ENCODE peak calls at places on chromosomes 16 and 17, in nine cellular contexts. Y is PC-9, F is heart left ventricle, R is bronchial epithelial cell, E is pancreas, T is fibroblast of lung, L is mesendoderm, G is brain microvascular endothelial cell, Q is uterus. C is an unnamed sample. For H3K27me3, the result is how much of the 10 kb centered on the place peaks cover.

GRCh38 chr17:48634446-48635208 is 8.5 kb upstream of the HOXB9 start:
- DNase-seq in G (no peak), F (no peak), R (no peak), L (no peak), T (no peak), Y (no peak), E (no peak), Q (no peak), C (peak)

GRCh38 chr17:13869301-13869700 is 200.0 kb upstream of the COX10 start:
- DNase-seq in R (no peak), E (no peak), L (no peak), Q (no peak), Y (no peak), F (no peak), G (peak), T (peak), C (no peak)

GRCh38 chr17:75920045-75920560 is 15.4 kb upstream of the MRPL38 start:
- DNase-seq in E (no peak), R (no peak), Q (no peak), F (no peak), Y (no peak), G (no peak), L (no peak), T (no peak), C (no peak)

GRCh38 chr17:77394540-77395295 is 253.9 kb downstream of the SEC14L1 start:
- DNase-seq in E (peak), Y (no peak), R (no peak), Q (no peak), G (no peak), F (peak), T (no peak), L (no peak), C (peak)

GRCh38 chr16:69566437-69567030 is 768 bp downstream of the NFAT5 start:
- DNase-seq in L (no peak), T (peak), E (peak), G (peak), F (peak), R (peak), Y (no peak), Q (peak), C (no peak)

GRCh38 chr17:46949291-46950174 is 26.6 kb downstream of the GOSR2 start:
- DNase-seq in Y (peak), G (no peak), E (no peak), R (peak), F (no peak), T (no peak), Q (no peak), L (no peak), C (no peak)

GRCh38 chr16:68951991-68952877 is 108.9 kb downstream of the TANGO6 start:
- DNase-seq in T (no peak), R (peak), F (no peak), E (no peak), G (no peak), Y (peak), L (peak), Q (no peak), C (no peak)

GRCh38 chr16:29898135-29898534 is 1.2 kb downstream of the SEZ6L2 start:
- DNase-seq in G (no peak), L (peak), R (no peak), E (no peak), F (no peak), Q (no peak), T (no peak), Y (no peak), C (no peak)

GRCh38 chr16:10868089-10868488 is 8.9 kb upstream of the CIITA start:
- DNase-seq in L (no peak), R (no peak), E (peak), G (no peak), Y (no peak), F (no peak), T (no peak), Q (no peak), C (no peak)

GRCh38 chr16:47132310-47132709 is 11.4 kb downstream of the NETO2 start:
- DNase-seq in T (peak), G (no peak), Q (no peak), L (no peak), R (no peak), F (no peak), Y (no peak), E (no peak), C (no peak)

GRCh38 chr17:60169921-60170817 is 20.4 kb downstream of the CA4 start:
- DNase-seq in T (peak), E (no peak), L (no peak), Y (no peak), F (peak), Q (no peak), G (no peak), R (peak), C (peak)

GRCh38 chr16:5541356-5541755 is 443.8 kb upstream of the EEF2KMT start:
- DNase-seq in L (peak), F (no peak), E (no peak), Y (no peak), G (no peak), R (no peak), T (no peak), Q (no peak), C (no peak)

GRCh38 chr17:65228734-65229390 is 91.7 kb downstream of the RGS9 start:
- DNase-seq in L (peak), R (peak), T (peak), Q (no peak), F (no peak), G (no peak), E (no peak), Y (peak), C (peak)

GRCh38 chr17:68398731-68399637 is 58.3 kb downstream of the WIPI1 start:
- DNase-seq in G (peak), Y (peak), R (peak), E (peak), F (peak), T (peak), L (peak), Q (peak), C (peak)

GRCh38 chr17:10243905-10244844 is 45.8 kb upstream of the GAS7 start:
- DNase-seq in Y (no peak), T (peak), L (no peak), R (peak), E (no peak), Q (peak), F (peak), G (no peak), C (no peak)

GRCh38 chr16:1900452-1900774 is 17.8 kb downstream of the HS3ST6 start:
- DNase-seq in E (no peak), L (no peak), R (no peak), T (no peak), Q (no peak), Y (peak), F (no peak), G (no peak), C (no peak)

GRCh38 chr16:54153240-54153934 is 133.2 kb downstream of the IRX3 start:
- DNase-seq in G (no peak), F (no peak), L (no peak), R (no peak), T (no peak), E (no peak), Y (no peak), Q (no peak), C (no peak)

GRCh38 chr17:15463363-15463762 is 4.1 kb downstream of the CDRT4 start:
- DNase-seq in F (peak), Y (no peak), E (no peak), T (peak), L (peak), Q (peak), R (peak), G (peak), C (no peak)

GRCh38 chr17:61251939-61252865 is 147.4 kb upstream of the TBX2 start:
- DNase-seq in G (peak), E (peak), F (peak), Q (peak), Y (no peak), L (no peak), R (no peak), T (peak), C (peak)

GRCh38 chr17:3222505-3222904 is 15.0 kb downstream of the OR1A1 start:
- DNase-seq in Q (no peak), T (no peak), G (no peak), L (no peak), F (no peak), E (no peak), Y (no peak), R (no peak), C (no peak)

GRCh38 chr17:65514541-65514940 is 46.9 kb downstream of the AXIN2 start:
- DNase-seq in F (no peak), L (no peak), G (no peak), T (peak), Y (no peak), R (peak), Q (no peak), E (no peak), C (no peak)

GRCh38 chr16:80913397-80913796 is 93.3 kb downstream of the CMC2 start:
- DNase-seq in G (no peak), Y (no peak), E (no peak), T (no peak), L (no peak), Q (no peak), F (no peak), R (no peak), C (no peak)

GRCh38 chr16:50316848-50317630 is 50.7 kb downstream of the ADCY7 start:
- DNase-seq in E (no peak), L (no peak), Q (no peak), Y (no peak), R (no peak), F (no peak), G (no peak), T (no peak), C (no peak)

GRCh38 chr17:68248886-68249872 is 1.3 kb downstream of the AMZ2 start:
- DNase-seq in E (no peak), Q (no peak), Y (no peak), T (no peak), G (no peak), F (no peak), L (no peak), R (no peak), C (peak)

GRCh38 chr16:51317575-51317974 is 166.5 kb upstream of the SALL1 start:
- DNase-seq in Q (no peak), T (no peak), F (no peak), E (no peak), G (no peak), R (no peak), Y (no peak), L (no peak), C (no peak)

GRCh38 chr16:77931058-77931457 is 91.3 kb upstream of the CLEC3A start:
- DNase-seq in T (no peak), Y (no peak), E (no peak), L (no peak), R (no peak), G (no peak), F (no peak), Q (no peak), C (no peak)

GRCh38 chr16:53822936-53823529 is 119.1 kb downstream of the FTO start:
- DNase-seq in T (no peak), F (no peak), E (no peak), R (no peak), Y (no peak), G (no peak), L (no peak), Q (no peak), C (peak)

GRCh38 chr17:56305017-56305416 is 151.7 kb downstream of the ANKFN1 start:
- DNase-seq in R (no peak), F (no peak), L (no peak), Y (no peak), T (no peak), Q (no peak), E (no peak), G (no peak), C (no peak)

GRCh38 chr16:79329163-79329521 is 271.4 kb downstream of the MAF start:
- DNase-seq in G (no peak), Q (no peak), E (no peak), R (no peak), Y (no peak), F (no peak), T (no peak), L (no peak), C (no peak)

GRCh38 chr17:44543905-44544523 is 13.3 kb upstream of the FZD2 start:
- DNase-seq in R (no peak), L (no peak), T (peak), G (no peak), Y (no peak), E (no peak), F (no peak), Q (no peak), C (no peak)

GRCh38 chr17:79803997-79804855 is 7.3 kb upstream of the CBX8 start:
- DNase-seq in G (no peak), F (no peak), T (peak), L (no peak), E (no peak), Y (no peak), Q (no peak), R (peak), C (no peak)

GRCh38 chr17:40816569-40816968 is 5.8 kb downstream of the KRT10 start:
- DNase-seq in E (no peak), L (no peak), F (no peak), Q (no peak), R (no peak), T (no peak), Y (no peak), G (no peak), C (no peak)

GRCh38 chr17:65297384-65297783 is 160.2 kb downstream of the RGS9 start:
- DNase-seq in F (no peak), Q (no peak), T (peak), E (no peak), L (peak), R (peak), Y (no peak), G (peak), C (no peak)

GRCh38 chr16:7025616-7026190 is 306.9 kb upstream of the RBFOX1 start:
- DNase-seq in F (peak), R (peak), Y (peak), E (peak), Q (peak), T (no peak), L (peak), G (peak), C (peak)

GRCh38 chr16:50771366-50771765 is 29.5 kb downstream of the CYLD start:
- DNase-seq in G (peak), L (no peak), E (no peak), Y (no peak), F (no peak), T (peak), R (peak), Q (no peak), C (no peak)

GRCh38 chr17:74923538-74924249 is 379 bp upstream of the OTOP2 start:
- DNase-seq in T (peak), Y (no peak), F (peak), L (peak), Q (peak), R (no peak), G (peak), E (peak), C (peak)

GRCh38 chr17:36947922-36948716 is 635 bp upstream of the AATF start:
- DNase-seq in Q (no peak), Y (no peak), T (no peak), G (peak), R (no peak), F (no peak), E (no peak), L (peak), C (no peak)
- H3K27me3 ChIP-seq in Q (under half), Y (under half), T (under half), G (under half), R (under half), F (under half), E (under half), L (under half), C (under half)

GRCh38 chr16:25886598-25886997 is 194.8 kb downstream of the HS3ST4 start:
- DNase-seq in R (no peak), L (no peak), G (no peak), Y (no peak), T (no peak), Q (no peak), E (no peak), F (no peak), C (no peak)

GRCh38 chr16:25893332-25893731 is 201.6 kb downstream of the HS3ST4 start:
- DNase-seq in E (no peak), L (peak), F (no peak), Q (no peak), Y (no peak), G (no peak), T (no peak), R (no peak), C (no peak)

GRCh38 chr16:25888873-25889272 is 197.1 kb downstream of the HS3ST4 start:
- DNase-seq in F (no peak), Q (no peak), Y (no peak), E (no peak), L (no peak), G (no peak), R (no peak), T (no peak), C (no peak)
- H3K27me3 ChIP-seq in F (under half), Q (under half), Y (under half), E (under half), L (under half), G (under half), R (under half), T (under half), C (under half)

GRCh38 chr16:88476817-88477397 is 23.8 kb downstream of the ZFPM1 start:
- DNase-seq in E (no peak), F (no peak), T (no peak), Y (no peak), G (no peak), Q (no peak), R (no peak), L (no peak), C (no peak)
- H3K27me3 ChIP-seq in E (under half), F (under half), T (under half), Y (under half), G (under half), Q (under half), R (under half), L (under half), C (under half)

GRCh38 chr16:84414789-84415326 is 46.5 kb downstream of the ATP2C2 start:
- DNase-seq in E (peak), G (no peak), R (no peak), T (no peak), Q (no peak), F (no peak), L (no peak), Y (no peak), C (no peak)
- H3K27me3 ChIP-seq in E (under half), G (under half), R (under half), T (under half), Q (under half), F (under half), L (under half), Y (under half), C (under half)

DNA sequence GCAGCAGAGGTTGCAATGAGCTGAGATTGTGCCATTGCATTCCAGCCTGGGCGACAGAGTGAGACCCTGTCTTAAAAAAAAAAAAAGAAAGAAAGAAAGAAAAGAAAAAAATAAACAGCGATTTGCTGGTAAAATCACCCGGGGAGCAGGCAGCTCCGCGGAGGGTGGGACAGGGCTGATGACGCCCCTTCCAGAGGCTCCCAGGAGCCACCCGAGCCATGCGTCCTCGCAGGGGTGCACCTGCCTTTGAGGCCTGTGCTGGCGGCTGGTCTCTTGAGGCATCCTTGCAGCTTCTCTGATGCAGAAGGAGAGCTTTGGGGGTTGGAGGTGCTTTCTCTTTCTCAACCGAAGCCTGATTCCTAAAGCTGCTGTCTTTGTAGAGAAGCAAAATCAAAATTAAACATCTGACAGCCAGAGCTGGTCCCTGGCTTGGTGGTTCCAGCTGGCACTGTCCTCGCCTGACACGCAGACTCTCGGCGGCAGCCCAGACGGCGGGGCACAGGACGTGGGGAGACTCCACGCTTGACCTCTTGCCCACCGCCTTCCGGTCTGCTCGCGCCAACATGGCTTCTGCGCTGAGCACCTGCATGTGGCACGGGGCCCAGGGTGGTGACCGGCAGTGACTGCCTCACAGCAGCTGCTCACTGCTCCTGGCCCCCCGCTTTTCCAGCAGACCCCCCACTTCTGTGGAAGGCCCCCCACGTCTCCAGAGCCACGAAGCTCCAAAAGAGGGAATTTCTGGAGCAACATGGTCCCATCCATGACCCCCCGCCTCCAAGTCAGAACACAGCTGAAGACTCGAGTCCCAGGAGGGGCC is 6.6 kb downstream of the UTS2R start:
- DNase-seq in F (peak), L (no peak), G (no peak), T (no peak), E (no peak), Q (no peak), Y (no peak), R (no peak), C (no peak)
- H3K27me3 ChIP-seq in F (under half), L (under half), G (under half), T (under half), E (under half), Q (under half), Y (under half), R (under half), C (under half)

DNA sequence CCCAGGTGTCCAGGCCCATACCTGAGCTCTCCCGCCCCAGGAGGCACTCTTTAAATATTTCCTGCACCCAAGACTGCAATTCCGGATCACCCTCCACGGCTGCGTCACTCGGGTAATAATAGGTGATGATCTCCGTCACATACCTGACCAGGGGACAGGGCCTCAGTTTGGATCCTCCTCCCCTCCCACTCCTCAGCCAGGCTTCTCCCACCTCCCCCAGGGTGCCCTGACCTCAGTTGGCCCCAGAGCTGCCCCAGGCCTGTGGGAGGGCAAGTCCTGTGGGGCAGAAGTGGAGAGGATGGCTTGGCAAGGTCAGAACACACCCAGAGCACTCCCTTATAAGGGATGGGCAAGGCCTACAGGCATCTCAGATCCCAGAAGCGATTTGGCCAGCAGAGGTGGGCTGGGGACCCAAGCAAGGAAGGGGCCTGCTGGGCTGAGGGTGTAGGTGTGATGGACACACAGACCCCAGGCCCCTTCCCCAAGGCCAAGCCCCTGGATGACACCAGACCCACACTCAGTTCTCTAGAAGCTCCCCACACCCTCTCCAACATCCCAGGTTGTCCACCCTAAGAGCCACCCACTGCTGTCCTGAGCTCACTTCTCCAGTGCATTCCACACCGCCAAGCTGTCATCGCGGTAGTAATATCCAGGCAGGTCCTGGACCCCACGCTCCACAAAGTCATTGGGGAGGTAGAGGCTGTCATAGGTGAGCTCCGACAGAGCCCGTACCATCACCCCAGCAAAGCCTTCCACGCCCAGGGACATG is 11.8 kb downstream of the ALOX12B start:
- DNase-seq in Y (no peak), T (no peak), R (no peak), L (no peak), F (no peak), Q (no peak), E (no peak), G (no peak), C (no peak)
- H3K27me3 ChIP-seq in Y (under half), T (half or more), R (under half), L (under half), F (half or more), Q (under half), E (under half), G (half or more), C (under half)

GRCh38 chr16:86335266-86336172 is 174.8 kb upstream of the FOXF1 start:
- DNase-seq in E (no peak), R (no peak), Y (no peak), L (no peak), F (no peak), Q (no peak), T (no peak), G (no peak), C (no peak)
- H3K27me3 ChIP-seq in E (under half), R (under half), Y (half or more), L (under half), F (under half), Q (under half), T (under half), G (under half), C (under half)